ENCODE peak calls at places on chromosome 17, in four cellular contexts. One of them, this sample, is unnamed.
A peak's percentile ranks its signal among the peaks of the same experiment; 100 is the strongest.

GRCh38 chr17:73003487-73003886 is 89.0 kb downstream of the SLC39A11 start:
- DNase-seq in HepG2: peak; percentile 41
- DNase-seq in HCT116: peak; percentile 67
- DNase-seq in K562: no peak
- DNase-seq in this sample: no peak

GRCh38 chr17:77308768-77309726 is 168.3 kb downstream of the SEC14L1 start:
- DNase-seq in HepG2: no peak
- DNase-seq in HCT116: no peak
- DNase-seq in K562: no peak
- DNase-seq in this sample: no peak

GRCh38 chr17:71409712-71410111 is 711.1 kb upstream of the SOX9 start:
- DNase-seq in HepG2: no peak
- DNase-seq in HCT116: no peak
- DNase-seq in K562: no peak
- DNase-seq in this sample: no peak

GRCh38 chr17:13410874-13411273 is 190.9 kb downstream of the HS3ST3A1 start:
- DNase-seq in HepG2: peak; percentile 57
- DNase-seq in HCT116: no peak
- DNase-seq in K562: no peak
- DNase-seq in this sample: no peak

GRCh38 chr17:31256936-31257335 is 40.1 kb downstream of the OMG start:
- DNase-seq in HepG2: no peak
- DNase-seq in HCT116: no peak
- DNase-seq in K562: no peak
- DNase-seq in this sample: no peak

GRCh38 chr17:60169921-60170817 is 20.4 kb downstream of the CA4 start:
- DNase-seq in HepG2: peak; percentile 35
- DNase-seq in HCT116: no peak
- DNase-seq in K562: no peak
- DNase-seq in this sample: no peak

GRCh38 chr17:64736804-64737492 is 74.8 kb upstream of the SMURF2 start:
- DNase-seq in HepG2: peak; percentile 51
- DNase-seq in HCT116: peak; percentile 61
- DNase-seq in K562: no peak
- DNase-seq in this sample: no peak

GRCh38 chr17:46785696-46786095 is 32.8 kb downstream of the WNT3 start:
- DNase-seq in HepG2: no peak
- DNase-seq in HCT116: no peak
- DNase-seq in K562: peak; percentile 60
- DNase-seq in this sample: no peak

GRCh38 chr17:44581868-44582267 is 24.6 kb downstream of the FZD2 start:
- DNase-seq in HepG2: no peak
- DNase-seq in HCT116: peak; percentile 19
- DNase-seq in K562: no peak
- DNase-seq in this sample: no peak

GRCh38 chr17:36072431-36073121 is 8.5 kb downstream of the CCL18 start:
- DNase-seq in HepG2: peak; percentile 52
- DNase-seq in HCT116: peak; percentile 24
- DNase-seq in K562: peak; percentile 78
- DNase-seq in this sample: peak; percentile 22

GRCh38 chr17:44005865-44006580 is 1.6 kb downstream of the NAGS start:
- DNase-seq in HepG2: no peak
- DNase-seq in HCT116: no peak
- DNase-seq in K562: no peak
- DNase-seq in this sample: no peak

GRCh38 chr17:15883617-15884111 is 61.3 kb upstream of the ADORA2B start:
- DNase-seq in HepG2: no peak
- DNase-seq in HCT116: peak; percentile 2
- DNase-seq in K562: no peak
- DNase-seq in this sample: peak; percentile 67

GRCh38 chr17:69709441-69709840 is 294.9 kb downstream of the MAP2K6 start:
- DNase-seq in HepG2: no peak
- DNase-seq in HCT116: no peak
- DNase-seq in K562: no peak
- DNase-seq in this sample: no peak

GRCh38 chr17:74833501-74834361 is 26.0 kb downstream of the GRIN2C start:
- DNase-seq in HepG2: no peak
- DNase-seq in HCT116: no peak
- DNase-seq in K562: no peak
- DNase-seq in this sample: no peak

GRCh38 chr17:48954300-48954755 is 9.7 kb upstream of the SNF8 start:
- DNase-seq in HepG2: peak; percentile 79
- DNase-seq in HCT116: peak; percentile 69
- DNase-seq in K562: peak; percentile 46
- DNase-seq in this sample: no peak

GRCh38 chr17:79298801-79299200 is 224.2 kb downstream of the ENGASE start:
- DNase-seq in HepG2: no peak
- DNase-seq in HCT116: no peak
- DNase-seq in K562: no peak
- DNase-seq in this sample: no peak

GRCh38 chr17:17749025-17749772 is 67.9 kb downstream of the RAI1 start:
- DNase-seq in HepG2: no peak
- DNase-seq in HCT116: no peak
- DNase-seq in K562: no peak
- DNase-seq in this sample: no peak

GRCh38 chr17:39002991-39003715 is 36.0 kb upstream of the FBXO47 start:
- DNase-seq in HepG2: no peak
- DNase-seq in HCT116: no peak
- DNase-seq in K562: peak; percentile 63
- DNase-seq in this sample: no peak

GRCh38 chr17:12316021-12316420 is 295.3 kb downstream of the MAP2K4 start:
- DNase-seq in HepG2: no peak
- DNase-seq in HCT116: no peak
- DNase-seq in K562: no peak
- DNase-seq in this sample: no peak

GRCh38 chr17:60327122-60327869 is 64.6 kb downstream of the USP32 start:
- DNase-seq in HepG2: no peak
- DNase-seq in HCT116: no peak
- DNase-seq in K562: no peak
- DNase-seq in this sample: no peak

GRCh38 chr17:68972119-68972704 is 17.0 kb upstream of the ABCA8 start:
- DNase-seq in HepG2: peak; percentile 43
- DNase-seq in HCT116: peak; percentile 15
- DNase-seq in K562: no peak
- DNase-seq in this sample: no peak

GRCh38 chr17:83096401-83097220 is 17.2 kb downstream of the METRNL start:
- DNase-seq in HepG2: no peak
- DNase-seq in HCT116: no peak
- DNase-seq in K562: no peak
- DNase-seq in this sample: no peak

GRCh38 chr17:44902135-44902760 is 3.0 kb upstream of the EFTUD2 start:
- DNase-seq in HepG2: no peak
- DNase-seq in HCT116: no peak
- DNase-seq in K562: no peak
- DNase-seq in this sample: no peak

GRCh38 chr17:64413505-64413904 is 22.8 kb upstream of the PECAM1 start:
- DNase-seq in HepG2: no peak
- DNase-seq in HCT116: no peak
- DNase-seq in K562: no peak
- DNase-seq in this sample: no peak

GRCh38 chr17:37239690-37240344 is 136.0 kb upstream of the C17orf78 start:
- DNase-seq in HepG2: peak; percentile 8
- DNase-seq in HCT116: peak; percentile 3
- DNase-seq in K562: no peak
- DNase-seq in this sample: no peak

GRCh38 chr17:73068322-73069153 is 23.9 kb downstream of the SLC39A11 start:
- DNase-seq in HepG2: peak; percentile 99
- DNase-seq in HCT116: no peak
- DNase-seq in K562: no peak
- DNase-seq in this sample: no peak

GRCh38 chr17:9969301-9969935 is 64.3 kb upstream of the RCVRN start:
- DNase-seq in HepG2: no peak
- DNase-seq in HCT116: no peak
- DNase-seq in K562: no peak
- DNase-seq in this sample: no peak

GRCh38 chr17:48269209-48269608 is 160.8 kb downstream of the SKAP1 start:
- DNase-seq in HepG2: no peak
- DNase-seq in HCT116: no peak
- DNase-seq in K562: peak; percentile 17
- DNase-seq in this sample: no peak

GRCh38 chr17:28330671-28331070 is 4.6 kb downstream of the IFT20 start:
- DNase-seq in HepG2: no peak
- DNase-seq in HCT116: no peak
- DNase-seq in K562: no peak
- DNase-seq in this sample: no peak

GRCh38 chr17:34259151-34259550 is 4.1 kb downstream of the CCL2 start:
- DNase-seq in HepG2: no peak
- DNase-seq in HCT116: no peak
- DNase-seq in K562: no peak
- DNase-seq in this sample: no peak
- TF ChIP-seq SIN3A in HepG2: no peak
- TF ChIP-seq SIN3A in HCT116: no peak
- TF ChIP-seq SIN3A in K562: no peak
- TF ChIP-seq SIN3A in this sample: no peak

DNA sequence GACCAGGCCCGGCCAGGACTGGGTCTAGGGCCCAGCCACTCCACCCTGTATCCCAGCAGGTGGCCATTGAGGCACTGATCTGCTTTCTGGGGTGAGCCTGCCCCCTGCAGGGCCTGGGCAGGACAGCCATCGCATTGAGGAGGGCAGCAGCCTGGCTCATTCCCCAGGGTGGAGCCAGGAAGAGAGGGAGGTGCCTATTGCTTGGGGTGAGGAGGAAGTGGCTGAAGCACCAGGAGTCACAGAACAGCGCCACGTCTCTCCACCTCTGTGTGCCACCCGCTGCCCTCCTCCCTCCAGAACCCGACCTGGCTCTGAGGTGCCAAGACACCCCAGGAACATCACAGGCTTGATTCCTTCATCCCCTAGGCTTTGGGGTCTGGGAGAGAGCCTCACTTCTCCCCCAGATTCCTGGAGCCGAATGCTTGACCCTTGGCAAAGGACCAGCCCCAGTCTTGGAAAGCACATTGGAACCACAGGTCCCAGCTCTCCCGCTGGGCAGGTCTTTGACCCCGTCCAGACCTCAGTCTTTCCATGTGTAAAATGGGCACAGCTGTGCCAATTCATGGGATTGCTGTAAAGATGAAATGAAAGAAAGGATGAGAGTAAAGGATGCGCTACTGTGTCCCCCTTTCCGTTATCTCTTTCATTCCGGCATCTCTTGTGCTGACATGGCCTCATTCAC is 7.2 kb upstream of the KRT36 start:
- DNase-seq in HepG2: peak; percentile 86
- DNase-seq in HCT116: peak; percentile 87
- DNase-seq in K562: peak; percentile 91
- DNase-seq in this sample: no peak
- TF ChIP-seq TCF7L2 in HepG2: no peak
- TF ChIP-seq TCF7L2 in HCT116: no peak
- TF ChIP-seq TCF7L2 in K562: no peak
- TF ChIP-seq TCF7L2 in this sample: no peak

DNA sequence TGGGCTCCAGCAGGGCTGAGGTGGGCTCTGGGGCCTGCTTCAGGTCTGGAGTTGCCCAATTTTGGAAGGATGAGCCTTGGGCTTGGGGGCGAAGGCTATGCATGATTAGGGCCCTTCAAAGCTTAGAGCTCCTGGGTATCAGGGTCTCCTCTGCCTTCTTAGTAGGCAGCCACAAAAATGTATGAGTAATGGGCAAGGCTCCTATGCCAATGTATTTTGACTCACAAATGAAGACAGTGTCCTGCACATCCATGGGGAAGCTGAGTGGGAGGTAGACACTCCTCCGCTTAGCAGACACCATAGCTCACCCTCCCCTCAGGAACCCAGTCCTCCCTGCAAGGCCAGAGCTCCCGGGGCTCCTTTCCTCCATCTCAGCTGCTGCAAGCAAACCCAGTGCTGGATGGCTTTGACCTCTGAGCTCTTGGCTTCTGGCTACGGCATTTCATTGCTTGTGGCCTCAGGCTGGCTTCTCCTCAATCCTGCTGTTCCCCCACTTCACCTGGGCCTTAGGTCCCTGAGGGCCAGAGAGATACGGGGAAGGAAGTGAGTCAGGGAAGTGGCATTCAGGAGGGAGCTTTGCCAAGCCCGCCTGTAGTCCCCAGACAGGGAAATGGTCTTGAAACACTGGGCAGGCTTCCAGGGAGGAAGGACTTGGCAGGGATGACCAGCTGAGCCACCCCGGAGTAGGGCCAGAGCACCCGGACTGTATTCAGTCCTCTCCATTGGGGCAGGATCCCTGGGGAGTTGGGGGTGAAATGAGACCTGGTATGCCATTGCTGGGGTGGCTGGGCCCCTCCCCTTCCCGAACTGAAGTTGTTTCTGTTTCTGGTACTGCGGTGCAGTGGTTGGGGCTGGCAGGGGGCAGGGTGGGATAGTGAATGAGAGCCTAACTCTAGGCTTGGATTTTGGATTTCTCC is 4.4 kb downstream of the ABCC3 start:
- DNase-seq in HepG2: peak; percentile 58
- DNase-seq in HCT116: peak; percentile 99
- DNase-seq in K562: no peak
- DNase-seq in this sample: peak; percentile 96
- TF ChIP-seq POLR2AphosphoS5 in HepG2: no peak
- TF ChIP-seq POLR2AphosphoS5 in HCT116: peak; percentile 76
- TF ChIP-seq POLR2AphosphoS5 in K562: no peak
- TF ChIP-seq POLR2AphosphoS5 in this sample: peak; percentile 99

DNA sequence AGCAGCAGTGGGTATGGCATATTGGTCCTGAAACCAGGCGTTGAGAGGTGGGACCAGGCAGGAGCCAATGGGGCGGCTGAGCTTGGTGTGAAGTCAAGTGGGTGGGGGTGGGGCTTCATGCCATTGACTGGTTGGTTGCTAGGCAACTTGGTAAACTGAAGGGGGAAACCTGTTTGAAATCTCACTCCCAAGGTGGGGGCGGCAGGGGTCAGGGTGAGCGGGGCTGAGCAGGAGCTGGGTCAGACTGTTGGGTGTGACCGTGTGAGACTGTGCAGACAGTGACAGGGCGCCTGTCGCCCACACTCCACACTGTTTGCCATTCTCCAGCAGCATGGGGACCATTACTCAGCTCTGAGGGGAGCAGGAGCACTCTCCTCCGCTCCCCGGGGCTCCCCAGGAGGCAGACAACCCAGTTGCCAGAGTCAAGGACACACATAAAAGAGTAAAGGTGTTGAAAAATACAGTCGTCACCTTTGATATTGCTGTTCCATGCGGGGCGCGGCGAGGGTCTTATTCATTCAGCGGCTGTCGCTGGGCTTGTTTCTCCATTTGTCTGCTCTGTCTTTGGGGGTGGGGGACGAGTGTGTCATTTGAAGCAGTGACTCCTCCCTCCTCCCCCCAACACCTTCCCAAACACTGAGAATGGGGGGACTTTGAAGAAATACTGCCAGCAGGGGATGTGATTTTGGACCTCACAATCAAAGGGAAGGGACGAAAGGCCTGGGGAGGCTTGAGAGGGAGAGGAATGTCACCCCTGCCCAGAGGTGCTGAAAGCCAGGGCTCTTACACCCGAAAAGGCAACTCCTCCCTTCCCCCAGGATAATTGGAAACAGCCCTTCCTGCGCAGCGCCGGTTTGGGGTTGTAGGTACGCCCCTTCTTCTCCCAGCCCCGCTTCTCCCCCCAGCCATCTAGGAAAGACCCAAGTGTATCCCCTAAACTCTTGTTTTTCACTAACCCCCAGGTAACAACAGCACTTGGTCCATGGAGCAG is 1.1 kb upstream of the EFNB3 start:
- DNase-seq in HepG2: peak; percentile 18
- DNase-seq in HCT116: no peak
- DNase-seq in K562: peak; percentile 34
- DNase-seq in this sample: no peak
- TF ChIP-seq SIN3A in HepG2: no peak
- TF ChIP-seq SIN3A in HCT116: no peak
- TF ChIP-seq SIN3A in K562: no peak
- TF ChIP-seq SIN3A in this sample: no peak

GRCh38 chr17:1736348-1737281 is 6.1 kb upstream of the SERPINF2 start:
- DNase-seq in HepG2: peak; percentile 98
- DNase-seq in HCT116: no peak
- DNase-seq in K562: peak; percentile 78
- DNase-seq in this sample: no peak
- TF ChIP-seq TCF7L2 in HepG2: no peak
- TF ChIP-seq TCF7L2 in HCT116: no peak
- TF ChIP-seq TCF7L2 in K562: no peak
- TF ChIP-seq TCF7L2 in this sample: no peak

This sample was measured in Panc1.